ENCODE peak calls at places on chromosome 9, in four cellular contexts. M is cardiac muscle cell, U is BE2C, N is fibroblast of lung. K is an unnamed sample.

GRCh38 chr9:135144581-135145108 is 57.2 kb downstream of the OLFM1 start:
- DNase-seq in M (no peak), U (peak), N (no peak), K (no peak)

GRCh38 chr9:119216891-119217290 is 152.3 kb downstream of the BRINP1 start:
- DNase-seq in M (peak), U (no peak), N (no peak), K (no peak)

GRCh38 chr9:68418259-68418845 is 61.9 kb downstream of the PGM5 start:
- DNase-seq in M (peak), U (no peak), N (no peak), K (no peak)

GRCh38 chr9:13264788-13265187 is 14.7 kb downstream of the MPDZ start:
- DNase-seq in M (no peak), U (no peak), N (no peak), K (no peak)

GRCh38 chr9:734831-735511 is 106.5 kb upstream of the DMRT1 start:
- DNase-seq in M (no peak), U (no peak), N (peak), K (no peak)

GRCh38 chr9:133948138-133948537 is 44.0 kb downstream of the VAV2 start:
- DNase-seq in M (no peak), U (no peak), N (no peak), K (no peak)

GRCh38 chr9:36276840-36277239 is 18.6 kb upstream of the GNE start:
- DNase-seq in M (peak), U (no peak), N (peak), K (no peak)

GRCh38 chr9:95772320-95773060 is 103.0 kb upstream of the ERCC6L2 start:
- DNase-seq in M (peak), U (no peak), N (peak), K (peak)

GRCh38 chr9:86098793-86099694 is at the start of gene GOLM1:
- DNase-seq in M (peak), U (peak), N (peak), K (no peak)

GRCh38 chr9:135146766-135147472 is 59.5 kb downstream of the OLFM1 start:
- DNase-seq in M (no peak), U (peak), N (no peak), K (no peak)

GRCh38 chr9:96500696-96501660 is 51.0 kb downstream of the HABP4 start:
- DNase-seq in M (no peak), U (no peak), N (peak), K (no peak)

GRCh38 chr9:123866497-123866896 is 63.4 kb downstream of the DENND1A start:
- DNase-seq in M (no peak), U (no peak), N (peak), K (peak)

GRCh38 chr9:120742951-120743416 is 28.7 kb upstream of the MEGF9 start:
- DNase-seq in M (peak), U (peak), N (peak), K (peak)

GRCh38 chr9:126398403-126399058 is 71.9 kb downstream of the MVB12B start:
- DNase-seq in M (peak), U (peak), N (peak), K (no peak)

GRCh38 chr9:85892406-85892805 is 48.5 kb upstream of the NAA35 start:
- DNase-seq in M (no peak), U (no peak), N (no peak), K (no peak)

DNA sequence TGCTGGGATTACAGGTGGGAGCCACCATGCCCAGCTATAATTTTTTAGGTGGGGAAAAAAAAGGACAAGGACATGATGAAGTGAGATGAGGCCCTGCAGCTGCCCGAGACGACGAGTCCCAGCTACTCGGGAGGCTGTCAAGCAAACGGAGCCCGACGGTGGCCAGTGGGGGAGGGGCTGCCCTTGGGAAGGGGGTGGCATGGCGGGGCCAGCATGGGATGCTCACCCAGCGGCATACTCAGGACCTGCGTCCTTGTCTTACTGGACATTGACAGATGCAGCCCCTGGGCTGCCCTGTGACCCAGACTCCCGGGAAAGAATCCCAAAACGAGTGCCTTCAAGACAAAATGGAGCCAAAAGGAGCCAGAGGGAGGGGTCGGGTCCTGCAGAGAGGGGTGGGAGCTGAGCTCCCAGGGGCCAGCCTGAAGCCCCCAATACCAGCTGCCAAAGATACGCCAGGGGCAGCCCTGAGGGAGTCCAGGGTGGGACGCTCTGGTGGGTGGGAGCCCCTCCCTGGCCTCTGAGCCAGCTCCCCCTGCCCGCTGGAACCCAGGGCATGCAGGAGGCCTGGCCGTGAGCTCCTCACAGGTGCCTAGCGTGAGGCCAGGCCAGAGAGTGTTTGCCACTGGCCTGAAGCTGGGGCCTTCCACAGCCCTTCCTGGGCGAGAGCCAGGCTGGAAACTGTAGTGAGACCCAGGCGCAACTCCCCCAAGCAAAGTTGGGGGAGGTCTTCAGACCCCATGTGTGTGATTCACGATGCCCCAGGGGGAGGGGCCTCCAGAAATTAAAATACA is 15.7 kb downstream of the CCDC187 start:
- DNase-seq in M (no peak), U (peak), N (no peak), K (no peak)
- H3K4me3 ChIP-seq in M (no peak), U (no peak), N (no peak), K (no peak)

GRCh38 chr9:100063185-100063584 is 35.6 kb downstream of the ERP44 start:
- DNase-seq in M (peak), U (no peak), N (peak), K (no peak)
- H3K4me3 ChIP-seq in M (no peak), U (no peak), N (no peak), K (no peak)

GRCh38 chr9:129695870-129696269 is 30.4 kb downstream of the PRRX2 start:
- DNase-seq in M (no peak), U (no peak), N (no peak), K (no peak)

GRCh38 chr9:129697111-129697955 is 31.9 kb downstream of the PRRX2 start:
- DNase-seq in M (peak), U (peak), N (peak), K (no peak)

GRCh38 chr9:129696803-129697110 is 31.3 kb downstream of the PRRX2 start:
- DNase-seq in M (no peak), U (no peak), N (no peak), K (no peak)

GRCh38 chr9:129701054-129701453 is 35.6 kb downstream of the PRRX2 start:
- DNase-seq in M (no peak), U (no peak), N (no peak), K (no peak)

GRCh38 chr9:129697956-129698757 is 32.7 kb downstream of the PRRX2 start:
- DNase-seq in M (no peak), U (no peak), N (no peak), K (no peak)
- H3K4me3 ChIP-seq in M (peak), U (peak), N (no peak), K (no peak)

GRCh38 chr9:137497921-137498719 is 39.0 kb upstream of the NSMF start:
- DNase-seq in M (no peak), U (no peak), N (no peak), K (no peak)
- H3K4me3 ChIP-seq in M (no peak), U (no peak), N (no peak), K (no peak)

DNA sequence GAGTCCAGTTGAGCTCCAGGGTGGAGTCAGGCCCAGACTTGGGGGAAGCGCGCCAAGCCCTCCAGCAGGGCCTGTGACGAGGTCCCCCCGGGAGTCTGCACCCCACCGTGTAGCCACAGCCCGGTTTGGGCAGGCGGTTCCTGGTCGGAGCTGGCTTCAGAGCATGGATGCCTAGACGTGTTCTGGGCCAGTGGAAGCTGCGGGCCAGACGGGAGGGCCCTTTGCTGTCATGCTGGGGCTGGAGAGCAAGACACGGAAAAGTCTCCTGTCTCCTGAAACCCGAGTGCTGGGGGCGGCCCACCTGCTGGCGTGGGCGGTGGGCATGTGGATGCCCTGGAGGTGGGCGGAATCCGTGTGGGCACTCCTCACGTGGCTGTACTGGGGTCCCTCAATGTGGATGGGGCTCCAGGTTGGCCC is 1.9 kb downstream of the GPSM1 start:
- DNase-seq in M (no peak), U (no peak), N (no peak), K (no peak)
- H3K4me3 ChIP-seq in M (peak), U (peak), N (peak), K (no peak)

K was measured in Jurkat, Clone E6-1.